ENCODE peak calls at places on chromosomes 6 and 20, in nine cellular contexts. One of them, this sample, is unnamed.

GRCh38 chr20:49684335-49684997 is 29.2 kb downstream of the B4GALT5 start:
- DNase-seq in epithelial cell of esophagus: no peak
- DNase-seq in sigmoid colon: no peak
- DNase-seq in Calu3: no peak
- DNase-seq in K562: no peak
- DNase-seq in brain microvascular endothelial cell: no peak
- DNase-seq in naive B cell: no peak
- DNase-seq in AG09319: no peak
- DNase-seq in GM03348: no peak
- DNase-seq in this sample: no peak

GRCh38 chr6:36804549-36804948 is 34.7 kb downstream of the CPNE5 start:
- DNase-seq in AG09319: no peak
- DNase-seq in K562: peak; percentile 35
- DNase-seq in brain microvascular endothelial cell: no peak
- DNase-seq in GM03348: no peak
- DNase-seq in epithelial cell of esophagus: no peak
- DNase-seq in naive B cell: no peak
- DNase-seq in sigmoid colon: no peak
- DNase-seq in Calu3: no peak
- DNase-seq in this sample: no peak

GRCh38 chr6:44227138-44227770 is 3.9 kb downstream of the SLC29A1 start:
- DNase-seq in naive B cell: no peak
- DNase-seq in sigmoid colon: peak; percentile 64
- DNase-seq in Calu3: no peak
- DNase-seq in GM03348: no peak
- DNase-seq in epithelial cell of esophagus: no peak
- DNase-seq in K562: no peak
- DNase-seq in AG09319: no peak
- DNase-seq in brain microvascular endothelial cell: no peak
- DNase-seq in this sample: no peak

GRCh38 chr6:136956590-136957573 is 34.8 kb downstream of the SLC35D3 start:
- DNase-seq in sigmoid colon: no peak
- DNase-seq in K562: peak; percentile 23
- DNase-seq in GM03348: no peak
- DNase-seq in AG09319: no peak
- DNase-seq in naive B cell: no peak
- DNase-seq in epithelial cell of esophagus: no peak
- DNase-seq in Calu3: no peak
- DNase-seq in brain microvascular endothelial cell: no peak
- DNase-seq in this sample: no peak

GRCh38 chr20:4406627-4407026 is 315.1 kb upstream of the PRND start:
- DNase-seq in epithelial cell of esophagus: peak; percentile 96
- DNase-seq in Calu3: no peak
- DNase-seq in brain microvascular endothelial cell: peak; percentile 71
- DNase-seq in GM03348: peak; percentile 81
- DNase-seq in AG09319: peak; percentile 19
- DNase-seq in K562: peak; percentile 44
- DNase-seq in sigmoid colon: no peak
- DNase-seq in naive B cell: no peak
- DNase-seq in this sample: no peak

GRCh38 chr6:73941892-73942291 is 245.9 kb downstream of the CD109 start:
- DNase-seq in brain microvascular endothelial cell: no peak
- DNase-seq in Calu3: no peak
- DNase-seq in GM03348: no peak
- DNase-seq in sigmoid colon: no peak
- DNase-seq in K562: no peak
- DNase-seq in AG09319: no peak
- DNase-seq in naive B cell: no peak
- DNase-seq in epithelial cell of esophagus: no peak
- DNase-seq in this sample: no peak

GRCh38 chr6:71585472-71585871 is 296.9 kb downstream of the OGFRL1 start:
- DNase-seq in epithelial cell of esophagus: no peak
- DNase-seq in K562: no peak
- DNase-seq in AG09319: no peak
- DNase-seq in GM03348: no peak
- DNase-seq in sigmoid colon: no peak
- DNase-seq in naive B cell: no peak
- DNase-seq in Calu3: no peak
- DNase-seq in brain microvascular endothelial cell: no peak
- DNase-seq in this sample: no peak

GRCh38 chr6:20534906-20535305 is 649 bp downstream of the CDKAL1 start:
- DNase-seq in AG09319: no peak
- DNase-seq in Calu3: no peak
- DNase-seq in epithelial cell of esophagus: no peak
- DNase-seq in K562: no peak
- DNase-seq in sigmoid colon: no peak
- DNase-seq in brain microvascular endothelial cell: no peak
- DNase-seq in naive B cell: peak; percentile 6
- DNase-seq in GM03348: no peak
- DNase-seq in this sample: no peak

GRCh38 chr6:112433457-112433856 is 86.3 kb downstream of the RFPL4B start:
- DNase-seq in naive B cell: no peak
- DNase-seq in brain microvascular endothelial cell: no peak
- DNase-seq in Calu3: no peak
- DNase-seq in K562: no peak
- DNase-seq in GM03348: no peak
- DNase-seq in sigmoid colon: no peak
- DNase-seq in epithelial cell of esophagus: no peak
- DNase-seq in AG09319: no peak
- DNase-seq in this sample: no peak